ENCODE peak calls at places on chromosomes 1 and 21, in four cellular contexts. D is fibroblast of lung, B is RWPE1, O is MV-4-11. T is an unnamed sample.

GRCh38 chr1:15355968-15356621 is 53.6 kb upstream of the EFHD2 start:
- DNase-seq in D (peak), O (no peak), B (peak), T (no peak)

GRCh38 chr1:96979287-96979686 is 257.7 kb downstream of the PTBP2 start:
- DNase-seq in D (peak), O (no peak), B (no peak), T (no peak)

GRCh38 chr1:36285450-36286101 is 20.6 kb upstream of the SH3D21 start:
- DNase-seq in O (peak), B (peak), D (peak), T (peak)

GRCh38 chr21:28893687-28894086 is 99.0 kb downstream of the LTN1 start:
- DNase-seq in D (no peak), O (no peak), B (no peak), T (no peak)

GRCh38 chr1:232950919-232951579 is 638 bp downstream of the NTPCR start:
- DNase-seq in B (peak), O (peak), D (peak), T (no peak)

GRCh38 chr1:56788588-56788987 is 30.6 kb downstream of the FYB2 start:
- DNase-seq in D (peak), B (no peak), O (no peak), T (no peak)

GRCh38 chr1:14571810-14572767 is 26.4 kb upstream of the KAZN start:
- DNase-seq in O (no peak), B (no peak), D (no peak), T (no peak)

GRCh38 chr1:6025269-6026094 is 20.2 kb upstream of the KCNAB2 start:
- DNase-seq in B (peak), O (peak), D (peak), T (no peak)

GRCh38 chr1:77899647-77900320 is 11.4 kb downstream of the NEXN start:
- DNase-seq in D (peak), O (no peak), B (no peak), T (no peak)

GRCh38 chr1:87103099-87103498 is 188.7 kb downstream of the HS2ST1 start:
- DNase-seq in B (no peak), O (no peak), D (no peak), T (no peak)

GRCh38 chr21:36437745-36438128 is 42.2 kb downstream of the CLDN14 start:
- DNase-seq in O (peak), D (peak), B (no peak), T (no peak)

GRCh38 chr1:225772323-225772768 is 5.3 kb upstream of the SRP9 start:
- DNase-seq in D (peak), B (peak), O (peak), T (no peak)

GRCh38 chr1:150262388-150263320 is 5.1 kb downstream of the CA14 start:
- DNase-seq in D (no peak), B (peak), O (no peak), T (no peak)

GRCh38 chr1:40984066-40984465 is 4.6 kb downstream of the CTPS1 start:
- DNase-seq in B (no peak), D (peak), O (no peak), T (no peak)

GRCh38 chr1:224513383-224513782 is 78.8 kb upstream of the WDR26 start:
- DNase-seq in B (no peak), O (no peak), D (no peak), T (no peak)

GRCh38 chr1:180489313-180489712 is 13.1 kb downstream of the ACBD6 start:
- DNase-seq in B (no peak), D (no peak), O (no peak), T (no peak)

GRCh38 chr21:42019101-42019605 is 9.0 kb upstream of the ZBTB21 start:
- DNase-seq in O (no peak), D (no peak), B (peak), T (no peak)

GRCh38 chr1:86068841-86069756 is 87.5 kb downstream of the COL24A1 start:
- DNase-seq in B (no peak), O (no peak), D (peak), T (no peak)

GRCh38 chr1:44553771-44554170 is 120.5 kb downstream of the TMEM53 start:
- DNase-seq in B (peak), D (peak), O (no peak), T (no peak)

GRCh38 chr1:9615316-9616063 is 26.8 kb downstream of the TMEM201 start:
- DNase-seq in O (peak), B (peak), D (peak), T (peak)

GRCh38 chr1:198032668-198033067 is 115.5 kb downstream of the LHX9 start:
- DNase-seq in D (no peak), B (no peak), O (no peak), T (no peak)

GRCh38 chr1:207911983-207912760 is 1.2 kb upstream of the CD34 start:
- DNase-seq in O (no peak), D (no peak), B (no peak), T (no peak)

GRCh38 chr1:203081465-203082355 is 4.1 kb downstream of the MYOG start:
- DNase-seq in D (no peak), O (no peak), B (no peak), T (no peak)

GRCh38 chr1:161498646-161499045 is 6.6 kb upstream of the FCGR2A start:
- DNase-seq in D (no peak), O (no peak), B (no peak), T (no peak)